ENCODE peak calls at places on chromosomes 5 and 9, in ten cellular contexts. One of them, this sample, is unnamed.

GRCh38 chr5:109996246-109996645 is 306.5 kb downstream of the MAN2A1 start:
- DNase-seq in uterus: no peak
- DNase-seq in heart left ventricle: no peak
- DNase-seq in suprapubic skin: no peak
- DNase-seq in stomach: no peak
- DNase-seq in Peyer's patch: no peak
- DNase-seq in prostate gland: no peak
- DNase-seq in adrenal gland: no peak
- DNase-seq in gastrocnemius medialis: no peak
- DNase-seq in HepG2: no peak
- DNase-seq in this sample: no peak

GRCh38 chr5:161548472-161549094 is 2.1 kb upstream of the GABRB2 start:
- DNase-seq in uterus: no peak
- DNase-seq in heart left ventricle: no peak
- DNase-seq in suprapubic skin: no peak
- DNase-seq in stomach: no peak
- DNase-seq in Peyer's patch: peak; percentile 53
- DNase-seq in prostate gland: no peak
- DNase-seq in adrenal gland: peak; percentile 77
- DNase-seq in gastrocnemius medialis: no peak
- DNase-seq in HepG2: no peak
- DNase-seq in this sample: peak; percentile 9

GRCh38 chr5:175692996-175693700 is 35.3 kb downstream of the HRH2 start:
- DNase-seq in uterus: no peak
- DNase-seq in heart left ventricle: no peak
- DNase-seq in suprapubic skin: no peak
- DNase-seq in stomach: no peak
- DNase-seq in Peyer's patch: peak; percentile 20
- DNase-seq in prostate gland: no peak
- DNase-seq in adrenal gland: peak; percentile 30
- DNase-seq in gastrocnemius medialis: no peak
- DNase-seq in HepG2: no peak
- DNase-seq in this sample: peak; percentile 34

GRCh38 chr9:70387663-70388062 is 26.8 kb downstream of the KLF9 start:
- DNase-seq in uterus: no peak
- DNase-seq in heart left ventricle: no peak
- DNase-seq in suprapubic skin: no peak
- DNase-seq in stomach: no peak
- DNase-seq in Peyer's patch: no peak
- DNase-seq in prostate gland: no peak
- DNase-seq in adrenal gland: no peak
- DNase-seq in gastrocnemius medialis: no peak
- DNase-seq in HepG2: no peak
- DNase-seq in this sample: no peak

GRCh38 chr5:132064738-132065331 is 4.4 kb downstream of the IL3 start:
- DNase-seq in uterus: peak; percentile 52
- DNase-seq in heart left ventricle: peak; percentile 61
- DNase-seq in suprapubic skin: no peak
- DNase-seq in stomach: peak; percentile 74
- DNase-seq in Peyer's patch: peak; percentile 75
- DNase-seq in prostate gland: peak; percentile 35
- DNase-seq in adrenal gland: peak; percentile 70
- DNase-seq in gastrocnemius medialis: no peak
- DNase-seq in HepG2: peak; percentile 52
- DNase-seq in this sample: peak; percentile 80

GRCh38 chr9:83707518-83707767 is 315 bp downstream of the UBQLN1 start:
- DNase-seq in uterus: no peak
- DNase-seq in heart left ventricle: no peak
- DNase-seq in suprapubic skin: peak; percentile 93
- DNase-seq in stomach: peak; percentile 75
- DNase-seq in Peyer's patch: no peak
- DNase-seq in prostate gland: no peak
- DNase-seq in adrenal gland: peak; percentile 83
- DNase-seq in gastrocnemius medialis: no peak
- DNase-seq in HepG2: no peak
- DNase-seq in this sample: no peak

GRCh38 chr9:93801581-93802284 is 153.4 kb downstream of the BARX1 start:
- DNase-seq in uterus: no peak
- DNase-seq in heart left ventricle: no peak
- DNase-seq in suprapubic skin: no peak
- DNase-seq in stomach: no peak
- DNase-seq in Peyer's patch: no peak
- DNase-seq in prostate gland: no peak
- DNase-seq in adrenal gland: no peak
- DNase-seq in gastrocnemius medialis: no peak
- DNase-seq in HepG2: no peak
- DNase-seq in this sample: no peak

GRCh38 chr5:124951676-124952075 is 205.2 kb upstream of the ZNF608 start:
- DNase-seq in uterus: no peak
- DNase-seq in heart left ventricle: no peak
- DNase-seq in suprapubic skin: no peak
- DNase-seq in stomach: no peak
- DNase-seq in Peyer's patch: no peak
- DNase-seq in prostate gland: no peak
- DNase-seq in adrenal gland: no peak
- DNase-seq in gastrocnemius medialis: no peak
- DNase-seq in HepG2: no peak
- DNase-seq in this sample: peak; percentile 11

GRCh38 chr5:107395632-107396350 is 274.9 kb downstream of the EFNA5 start:
- DNase-seq in uterus: no peak
- DNase-seq in heart left ventricle: no peak
- DNase-seq in suprapubic skin: no peak
- DNase-seq in stomach: no peak
- DNase-seq in Peyer's patch: no peak
- DNase-seq in prostate gland: no peak
- DNase-seq in adrenal gland: no peak
- DNase-seq in gastrocnemius medialis: no peak
- DNase-seq in HepG2: no peak
- DNase-seq in this sample: no peak

GRCh38 chr5:149550608-149551226 is 522 bp downstream of the CSNK1A1 start:
- DNase-seq in uterus: no peak
- DNase-seq in heart left ventricle: no peak
- DNase-seq in suprapubic skin: no peak
- DNase-seq in stomach: no peak
- DNase-seq in Peyer's patch: no peak
- DNase-seq in prostate gland: no peak
- DNase-seq in adrenal gland: no peak
- DNase-seq in gastrocnemius medialis: no peak
- DNase-seq in HepG2: no peak
- DNase-seq in this sample: peak; percentile 35

GRCh38 chr5:72301557-72301956 is 18.5 kb downstream of the MRPS27 start:
- DNase-seq in uterus: no peak
- DNase-seq in heart left ventricle: no peak
- DNase-seq in suprapubic skin: no peak
- DNase-seq in stomach: no peak
- DNase-seq in Peyer's patch: no peak
- DNase-seq in prostate gland: no peak
- DNase-seq in adrenal gland: no peak
- DNase-seq in gastrocnemius medialis: no peak
- DNase-seq in HepG2: no peak
- DNase-seq in this sample: no peak

GRCh38 chr5:163941068-163941467 is 435.6 kb downstream of the MAT2B start:
- DNase-seq in uterus: no peak
- DNase-seq in heart left ventricle: no peak
- DNase-seq in suprapubic skin: no peak
- DNase-seq in stomach: no peak
- DNase-seq in Peyer's patch: no peak
- DNase-seq in prostate gland: no peak
- DNase-seq in adrenal gland: no peak
- DNase-seq in gastrocnemius medialis: no peak
- DNase-seq in HepG2: no peak
- DNase-seq in this sample: no peak

DNA sequence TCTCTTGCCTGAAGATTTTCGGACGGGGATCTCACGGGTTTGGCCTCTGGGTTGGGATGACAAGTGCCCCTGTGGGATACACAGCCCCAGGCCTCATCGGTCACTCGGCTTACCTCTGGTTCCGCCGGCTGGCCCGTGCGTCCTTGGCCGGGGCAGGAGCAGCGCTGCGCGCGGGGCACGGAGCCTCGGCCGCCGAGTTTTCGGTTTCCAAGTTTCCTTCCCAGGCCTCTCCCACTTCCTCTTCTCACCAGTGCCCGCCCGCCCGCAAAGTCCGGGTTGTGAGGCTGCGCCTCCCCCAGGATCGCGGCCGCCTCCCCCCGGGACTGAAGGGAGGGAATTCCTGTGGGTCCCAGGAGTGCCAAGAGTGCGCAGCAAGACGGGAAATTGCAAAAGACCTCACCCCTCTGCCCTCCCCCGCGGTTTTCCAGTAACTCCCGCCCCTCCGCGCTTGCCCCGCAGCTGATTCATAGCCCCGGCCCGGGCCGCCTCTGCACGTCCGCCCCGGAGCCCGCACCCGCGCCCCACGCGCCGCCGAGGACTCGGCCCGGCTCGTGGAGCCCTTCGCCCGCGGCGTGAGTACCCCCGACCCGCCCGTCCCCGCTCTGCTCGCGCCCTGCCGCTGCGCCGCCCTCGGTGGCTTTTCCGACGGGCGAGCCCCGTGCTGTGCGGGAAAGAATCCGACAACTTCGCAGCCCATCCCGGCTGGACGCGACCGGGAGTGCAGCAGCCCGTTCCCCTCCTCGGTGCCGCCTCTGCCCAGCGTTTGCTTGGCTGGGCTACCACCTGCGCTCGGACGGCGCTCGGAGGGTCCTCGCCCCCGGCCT is at the start of gene OSMR:
- DNase-seq in uterus: peak; percentile 97
- DNase-seq in heart left ventricle: peak; percentile 95
- DNase-seq in suprapubic skin: peak; percentile 97
- DNase-seq in stomach: peak; percentile 79
- DNase-seq in Peyer's patch: peak; percentile 65
- DNase-seq in prostate gland: peak; percentile 93
- DNase-seq in adrenal gland: peak; percentile 97
- DNase-seq in gastrocnemius medialis: peak; percentile 67
- DNase-seq in HepG2: peak; percentile 84
- DNase-seq in this sample: peak; percentile 77
- H3K27ac ChIP-seq in uterus: peak within 1 kb of the TSS; percentile 93
- H3K27ac ChIP-seq in heart left ventricle: peak within 1 kb of the TSS; percentile 96
- H3K27ac ChIP-seq in suprapubic skin: peak within 1 kb of the TSS; percentile 94
- H3K27ac ChIP-seq in stomach: peak within 1 kb of the TSS; percentile 89
- H3K27ac ChIP-seq in Peyer's patch: peak within 1 kb of the TSS; percentile 94
- H3K27ac ChIP-seq in prostate gland: peak within 1 kb of the TSS; percentile 90
- H3K27ac ChIP-seq in adrenal gland: peak within 1 kb of the TSS; percentile 97
- H3K27ac ChIP-seq in gastrocnemius medialis: peak within 1 kb of the TSS; percentile 88
- H3K27ac ChIP-seq in HepG2: peak within 1 kb of the TSS; percentile 95
- H3K27ac ChIP-seq in this sample: peak within 1 kb of the TSS; percentile 88

GRCh38 chr5:14593326-14594036 is 11.9 kb downstream of the OTULINL start:
- DNase-seq in uterus: no peak
- DNase-seq in heart left ventricle: no peak
- DNase-seq in suprapubic skin: no peak
- DNase-seq in stomach: no peak
- DNase-seq in Peyer's patch: no peak
- DNase-seq in prostate gland: no peak
- DNase-seq in adrenal gland: no peak
- DNase-seq in gastrocnemius medialis: no peak
- DNase-seq in HepG2: no peak
- DNase-seq in this sample: no peak

GRCh38 chr5:14590949-14591348 is 9.4 kb downstream of the OTULINL start:
- DNase-seq in uterus: no peak
- DNase-seq in heart left ventricle: no peak
- DNase-seq in suprapubic skin: no peak
- DNase-seq in stomach: no peak
- DNase-seq in Peyer's patch: no peak
- DNase-seq in prostate gland: no peak
- DNase-seq in adrenal gland: no peak
- DNase-seq in gastrocnemius medialis: no peak
- DNase-seq in HepG2: no peak
- DNase-seq in this sample: no peak

GRCh38 chr5:14594378-14595074 is 12.9 kb downstream of the OTULINL start:
- DNase-seq in uterus: no peak
- DNase-seq in heart left ventricle: no peak
- DNase-seq in suprapubic skin: no peak
- DNase-seq in stomach: no peak
- DNase-seq in Peyer's patch: no peak
- DNase-seq in prostate gland: no peak
- DNase-seq in adrenal gland: no peak
- DNase-seq in gastrocnemius medialis: no peak
- DNase-seq in HepG2: no peak
- DNase-seq in this sample: no peak

GRCh38 chr5:14588758-14589543 is 7.4 kb downstream of the OTULINL start:
- DNase-seq in uterus: no peak
- DNase-seq in heart left ventricle: no peak
- DNase-seq in suprapubic skin: no peak
- DNase-seq in stomach: no peak
- DNase-seq in Peyer's patch: no peak
- DNase-seq in prostate gland: peak; percentile 67
- DNase-seq in adrenal gland: no peak
- DNase-seq in gastrocnemius medialis: no peak
- DNase-seq in HepG2: no peak
- DNase-seq in this sample: no peak

GRCh38 chr5:14591548-14591947 is 10.0 kb downstream of the OTULINL start:
- DNase-seq in uterus: no peak
- DNase-seq in heart left ventricle: no peak
- DNase-seq in suprapubic skin: no peak
- DNase-seq in stomach: no peak
- DNase-seq in Peyer's patch: no peak
- DNase-seq in prostate gland: no peak
- DNase-seq in adrenal gland: no peak
- DNase-seq in gastrocnemius medialis: no peak
- DNase-seq in HepG2: no peak
- DNase-seq in this sample: no peak
- TF ChIP-seq POLR2A in uterus: no peak
- TF ChIP-seq POLR2A in heart left ventricle: no peak
- TF ChIP-seq POLR2A in suprapubic skin: no peak
- TF ChIP-seq POLR2A in stomach: no peak
- TF ChIP-seq POLR2A in Peyer's patch: no peak
- TF ChIP-seq POLR2A in prostate gland: no peak
- TF ChIP-seq POLR2A in adrenal gland: no peak
- TF ChIP-seq POLR2A in gastrocnemius medialis: no peak
- TF ChIP-seq POLR2A in HepG2: no peak
- TF ChIP-seq POLR2A in this sample: no peak

GRCh38 chr5:180847053-180847452 is 14.0 kb downstream of the ZFP62 start:
- DNase-seq in uterus: no peak
- DNase-seq in heart left ventricle: no peak
- DNase-seq in suprapubic skin: no peak
- DNase-seq in stomach: no peak
- DNase-seq in Peyer's patch: no peak
- DNase-seq in prostate gland: no peak
- DNase-seq in adrenal gland: no peak
- DNase-seq in gastrocnemius medialis: no peak
- DNase-seq in HepG2: no peak
- DNase-seq in this sample: no peak
- H3K36me3 ChIP-seq in uterus: no peaks in the 10 kb centered on the region
- H3K36me3 ChIP-seq in heart left ventricle: peaks cover 33% of the 10 kb centered on the region
- H3K36me3 ChIP-seq in suprapubic skin: peaks cover 55% of the 10 kb centered on the region
- H3K36me3 ChIP-seq in stomach: peaks cover 41% of the 10 kb centered on the region
- H3K36me3 ChIP-seq in Peyer's patch: no peaks in the 10 kb centered on the region
- H3K36me3 ChIP-seq in prostate gland: peaks cover 22% of the 10 kb centered on the region
- H3K36me3 ChIP-seq in adrenal gland: peaks cover 24% of the 10 kb centered on the region
- H3K36me3 ChIP-seq in gastrocnemius medialis: peaks cover 29% of the 10 kb centered on the region
- H3K36me3 ChIP-seq in HepG2: peaks cover 4% of the 10 kb centered on the region
- H3K36me3 ChIP-seq in this sample: peaks cover 6% of the 10 kb centered on the region

DNA sequence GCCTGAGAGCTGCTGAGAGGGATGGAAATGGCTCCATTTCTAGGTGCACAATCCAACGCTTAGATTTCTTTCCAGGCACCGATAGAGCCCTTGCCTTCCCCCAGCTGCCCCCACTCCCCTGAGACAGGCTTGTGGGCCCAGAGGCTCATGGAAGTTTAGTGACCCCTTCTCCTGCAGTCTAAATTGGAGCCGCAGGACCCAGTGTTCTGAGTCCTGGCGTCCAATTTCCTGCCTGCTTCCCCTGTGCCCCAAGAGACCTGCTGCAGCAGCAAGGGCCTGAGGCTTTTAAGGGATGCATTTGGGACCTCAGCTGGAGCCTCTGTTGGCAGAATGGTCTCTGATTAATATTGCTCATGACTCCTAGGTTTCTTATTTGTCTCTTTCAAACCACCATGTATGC is 61.7 kb downstream of the RGS3 start:
- DNase-seq in uterus: no peak
- DNase-seq in heart left ventricle: no peak
- DNase-seq in suprapubic skin: no peak
- DNase-seq in stomach: no peak
- DNase-seq in Peyer's patch: no peak
- DNase-seq in prostate gland: no peak
- DNase-seq in adrenal gland: no peak
- DNase-seq in gastrocnemius medialis: no peak
- DNase-seq in HepG2: no peak
- DNase-seq in this sample: no peak
- H3K27ac ChIP-seq in uterus: no peak overlapping the region
- H3K27ac ChIP-seq in heart left ventricle: peak overlapping the region; percentile 75
- H3K27ac ChIP-seq in suprapubic skin: no peak overlapping the region
- H3K27ac ChIP-seq in stomach: no peak overlapping the region
- H3K27ac ChIP-seq in Peyer's patch: no peak overlapping the region
- H3K27ac ChIP-seq in prostate gland: no peak overlapping the region
- H3K27ac ChIP-seq in adrenal gland: peak overlapping the region; percentile 28
- H3K27ac ChIP-seq in gastrocnemius medialis: peak overlapping the region; percentile 75
- H3K27ac ChIP-seq in HepG2: no peak overlapping the region
- H3K27ac ChIP-seq in this sample: peak overlapping the region; percentile 92

This sample was measured in transverse colon.